ENCODE peak calls at places on chromosomes 7 and 10, in nine cellular contexts. P is colonic mucosa, M is Panc1, S is upper lobe of right lung, T is suprapubic skin, G is H9, Z is adipocyte, F is cardiac muscle cell, Q is left ventricle myocardium inferior. O is an unnamed sample.
A peak's percentile ranks its signal among the peaks of the same experiment; 100 is the strongest.

GRCh38 chr7:159317294-159317693 is 172.6 kb upstream of the VIPR2 start:
- DNase-seq in S (no peak), T (no peak), Z (no peak), Q (no peak), G (no peak), P (no peak), F (no peak), M (no peak), O (no peak)

GRCh38 chr7:121081327-121081936 is 92.9 kb downstream of the CPED1 start:
- DNase-seq in Q (no peak), P (no peak), S (no peak), T (no peak), F (peak; percentile 83), G (no peak), Z (peak; percentile 93), M (peak; percentile 42), O (no peak)

GRCh38 chr7:131769241-131769640 is 212.8 kb upstream of the PODXL start:
- DNase-seq in M (no peak), T (no peak), Z (no peak), P (no peak), Q (no peak), G (no peak), F (no peak), S (no peak), O (no peak)

GRCh38 chr7:143287935-143288826 is at the start of gene CASP2:
- DNase-seq in Q (peak; percentile 98), P (peak; percentile 99), M (peak; percentile 72), Z (peak; percentile 98), S (peak; percentile 100), F (peak; percentile 99), T (peak; percentile 98), G (peak; percentile 99), O (peak; percentile 94)

GRCh38 chr7:55975944-55976633 is 11.7 kb downstream of the NIPSNAP2 start:
- DNase-seq in Z (no peak), F (no peak), G (no peak), M (no peak), P (no peak), Q (no peak), S (no peak), T (no peak), O (peak; percentile 24)

GRCh38 chr7:31778296-31778695 is 91.3 kb downstream of the PPP1R17 start:
- DNase-seq in F (no peak), S (no peak), P (no peak), T (no peak), M (no peak), Z (no peak), G (no peak), Q (no peak), O (no peak)

GRCh38 chr7:25624001-25624400 is 395.7 kb upstream of the NPVF start:
- DNase-seq in Q (no peak), Z (no peak), S (no peak), F (no peak), M (no peak), G (no peak), T (no peak), P (no peak), O (no peak)

GRCh38 chr10:84204122-84204521 is 9.8 kb downstream of the CDHR1 start:
- DNase-seq in M (no peak), S (no peak), F (no peak), Q (no peak), P (no peak), Z (no peak), G (peak; percentile 67), T (no peak), O (no peak)

GRCh38 chr7:12549106-12549505 is 21.4 kb upstream of the SCIN start:
- DNase-seq in S (no peak), G (no peak), Q (no peak), M (no peak), F (no peak), T (no peak), P (no peak), Z (peak; percentile 42), O (no peak)

GRCh38 chr10:9635691-9636090 is 1382.0 kb upstream of the CELF2 start:
- DNase-seq in T (no peak), G (no peak), Q (no peak), S (no peak), F (peak; percentile 24), Z (no peak), M (no peak), P (no peak), O (no peak)

GRCh38 chr10:76902949-76903348 is 734.7 kb downstream of the KCNMA1 start:
- DNase-seq in S (no peak), G (peak; percentile 77), F (peak; percentile 46), P (peak; percentile 56), T (no peak), Z (no peak), Q (peak; percentile 67), M (no peak), O (no peak)

GRCh38 chr7:72476608-72477305 is 64.6 kb upstream of the CALN1 start:
- DNase-seq in G (no peak), F (no peak), Z (no peak), S (no peak), T (no peak), Q (no peak), M (no peak), P (no peak), O (no peak)

GRCh38 chr10:97796651-97797050 is 24.9 kb upstream of the SFRP5 start:
- DNase-seq in Z (no peak), M (no peak), P (no peak), F (no peak), G (no peak), T (no peak), S (no peak), Q (no peak), O (no peak)

GRCh38 chr7:158484801-158485531 is 102.7 kb downstream of the PTPRN2 start:
- DNase-seq in Q (no peak), M (no peak), P (no peak), T (no peak), F (no peak), G (no peak), Z (no peak), S (no peak), O (no peak)

GRCh38 chr7:155896531-155897263 is 84.4 kb upstream of the SHH start:
- DNase-seq in T (peak; percentile 24), Z (no peak), M (no peak), G (no peak), P (no peak), S (no peak), Q (no peak), F (no peak), O (no peak)

GRCh38 chr10:132542819-132543218 is 5.2 kb downstream of the INPP5A start:
- DNase-seq in Q (no peak), S (no peak), T (no peak), P (no peak), G (no peak), M (no peak), Z (no peak), F (no peak), O (no peak)
- H3K4me1 ChIP-seq in Q (peaks cover 94% of the 10 kb centered on the region), S (peaks cover 46% of the 10 kb centered on the region), T (peaks cover 68% of the 10 kb centered on the region), P (peaks cover 7% of the 10 kb centered on the region), G (no peaks in the 10 kb centered on the region), M (peaks cover 47% of the 10 kb centered on the region), Z (peaks cover 31% of the 10 kb centered on the region), F (peaks cover 35% of the 10 kb centered on the region), O (peaks cover 54% of the 10 kb centered on the region)

DNA sequence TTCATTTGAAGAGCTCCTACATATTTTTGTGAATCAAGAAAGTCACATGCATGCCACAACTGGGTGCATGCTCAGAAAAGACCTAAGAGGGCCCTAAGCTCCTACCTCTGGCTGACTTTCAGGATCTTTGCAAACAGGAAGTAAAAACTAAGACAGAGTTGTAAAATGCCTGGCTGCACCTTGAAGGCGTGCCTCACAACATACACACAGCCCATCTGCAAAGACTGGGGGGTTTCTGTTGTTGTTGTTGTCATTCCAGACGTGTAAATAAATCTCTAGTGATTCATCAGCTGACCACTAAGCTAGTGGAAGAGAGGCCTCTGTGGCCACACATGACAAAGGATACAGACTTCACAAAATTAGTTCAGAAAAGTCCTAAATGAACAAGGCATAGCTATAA is 31.8 kb downstream of the SMURF1 start:
- DNase-seq in F (no peak), P (no peak), Q (no peak), Z (no peak), G (no peak), S (no peak), M (no peak), T (no peak), O (no peak)
- H3K4me1 ChIP-seq in F (no peaks in the 10 kb centered on the region), P (peaks cover 6% of the 10 kb centered on the region), Q (peaks cover 34% of the 10 kb centered on the region), Z (peaks cover 38% of the 10 kb centered on the region), G (peaks cover 11% of the 10 kb centered on the region), S (peaks cover 52% of the 10 kb centered on the region), M (peaks cover 58% of the 10 kb centered on the region), T (peaks cover 46% of the 10 kb centered on the region), O (peaks cover 35% of the 10 kb centered on the region)

GRCh38 chr10:69483988-69484387 is 32.7 kb downstream of the TSPAN15 start:
- DNase-seq in Z (no peak), T (no peak), S (no peak), G (no peak), P (no peak), F (peak; percentile 53), Q (no peak), M (no peak), O (no peak)

GRCh38 chr10:69486922-69487730 is 35.9 kb downstream of the TSPAN15 start:
- DNase-seq in P (no peak), Q (peak; percentile 17), T (no peak), Z (peak; percentile 32), S (no peak), M (no peak), F (no peak), G (no peak), O (no peak)

GRCh38 chr10:69481280-69481679 is 30.0 kb downstream of the TSPAN15 start:
- DNase-seq in P (no peak), S (no peak), F (no peak), Q (no peak), M (no peak), T (no peak), G (no peak), Z (no peak), O (no peak)

GRCh38 chr10:69482125-69482524 is 30.9 kb downstream of the TSPAN15 start:
- DNase-seq in P (no peak), Z (no peak), S (no peak), M (no peak), Q (no peak), G (no peak), F (no peak), T (no peak), O (no peak)

GRCh38 chr10:69484736-69485135 is 33.5 kb downstream of the TSPAN15 start:
- DNase-seq in S (no peak), M (no peak), T (no peak), F (no peak), G (no peak), P (no peak), Z (no peak), Q (no peak), O (no peak)
- H3K4me1 ChIP-seq in S (peaks cover 31% of the 10 kb centered on the region), M (peaks cover 29% of the 10 kb centered on the region), T (peaks cover 33% of the 10 kb centered on the region), F (peaks cover 42% of the 10 kb centered on the region), G (no peaks in the 10 kb centered on the region), P (no peaks in the 10 kb centered on the region), Z (peaks cover 38% of the 10 kb centered on the region), Q (peaks cover 76% of the 10 kb centered on the region), O (peaks cover 60% of the 10 kb centered on the region)

DNA sequence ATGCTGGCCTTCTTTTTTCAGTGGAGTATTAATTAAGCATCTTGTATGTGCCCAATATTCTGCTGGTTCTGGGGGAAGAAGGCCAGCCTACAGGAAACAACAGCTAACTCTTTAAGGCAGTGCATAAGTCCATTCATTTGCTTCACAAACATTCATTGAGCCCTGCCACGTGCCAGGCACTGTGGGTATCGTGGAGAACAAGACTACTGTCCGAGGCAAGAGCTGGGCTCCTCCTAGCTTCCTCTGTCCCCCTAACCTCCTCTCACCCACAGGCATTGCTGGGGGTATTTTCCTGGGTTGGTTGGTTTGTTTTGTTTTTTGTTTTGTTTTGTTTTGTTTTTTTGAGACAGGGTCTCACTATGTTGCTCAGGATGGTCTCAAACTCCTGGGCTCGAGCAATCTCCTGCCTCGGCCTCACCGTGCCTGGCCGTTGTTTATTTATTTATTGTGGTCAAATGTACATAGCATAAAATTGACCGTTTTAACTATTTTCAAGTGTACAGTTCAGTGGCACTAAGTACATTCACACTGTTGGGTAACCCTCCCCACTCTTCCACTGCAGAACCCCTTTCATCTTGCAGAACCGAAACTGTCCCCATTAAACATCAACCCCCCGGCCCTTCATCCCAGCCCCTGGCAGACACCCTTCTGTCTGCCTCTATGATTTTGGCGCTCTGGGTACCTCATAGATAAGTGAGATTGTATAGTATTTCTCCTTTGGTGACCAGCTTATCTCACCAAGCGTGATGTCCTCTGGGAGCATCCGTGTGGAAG is 32.6 kb downstream of the CHST3 start:
- DNase-seq in M (no peak), F (no peak), G (no peak), S (no peak), P (no peak), Q (no peak), T (no peak), Z (no peak), O (no peak)
- H3K4me1 ChIP-seq in M (peaks cover 58% of the 10 kb centered on the region), F (peaks cover 11% of the 10 kb centered on the region), G (no peaks in the 10 kb centered on the region), S (peaks cover 37% of the 10 kb centered on the region), P (peaks cover 8% of the 10 kb centered on the region), Q (peaks cover 69% of the 10 kb centered on the region), T (peaks cover 69% of the 10 kb centered on the region), Z (peaks cover 64% of the 10 kb centered on the region), O (peaks cover 73% of the 10 kb centered on the region)

O was measured in gastrocnemius medialis.